ENCODE peak calls at places on chromosomes 11 and 22, in six cellular contexts. M, W, S, U, L and Q are unnamed samples.

GRCh38 chr11:76266269-76266668 is 60.0 kb upstream of the WNT11 start:
- DNase-seq in M (no peak), W (peak), S (no peak), U (no peak), L (no peak), Q (no peak)

GRCh38 chr22:44782286-44782830 is 30.0 kb downstream of the ARHGAP8 start:
- DNase-seq in M (no peak), W (no peak), S (no peak), U (no peak), L (no peak), Q (no peak)

GRCh38 chr11:66136752-66137123 is 66.7 kb downstream of the PACS1 start:
- DNase-seq in M (no peak), W (no peak), S (no peak), U (no peak), L (no peak), Q (no peak)

GRCh38 chr11:77967753-77968152 is 26.7 kb downstream of the INTS4 start:
- DNase-seq in M (no peak), W (no peak), S (no peak), U (no peak), L (no peak), Q (no peak)

GRCh38 chr11:114412946-114413345 is 12.5 kb downstream of the RBM7 start:
- DNase-seq in M (no peak), W (no peak), S (no peak), U (no peak), L (no peak), Q (no peak)

GRCh38 chr11:35619030-35619753 is 932 bp downstream of the FJX1 start:
- DNase-seq in M (peak), W (no peak), S (no peak), U (no peak), L (peak), Q (no peak)

GRCh38 chr11:291281-292210 is 2.6 kb downstream of the PGGHG start:
- DNase-seq in M (no peak), W (no peak), S (no peak), U (no peak), L (no peak), Q (no peak)

GRCh38 chr11:2797741-2798361 is 87.7 kb downstream of the CDKN1C start:
- DNase-seq in M (no peak), W (no peak), S (no peak), U (no peak), L (no peak), Q (no peak)

GRCh38 chr11:129295746-129296145 is 79.9 kb upstream of the BARX2 start:
- DNase-seq in M (no peak), W (no peak), S (no peak), U (no peak), L (no peak), Q (no peak)

GRCh38 chr11:106997241-106997640 is 21.0 kb downstream of the GUCY1A2 start:
- DNase-seq in M (no peak), W (no peak), S (no peak), U (no peak), L (no peak), Q (no peak)

GRCh38 chr11:93537767-93538261 is 5.4 kb downstream of the SMCO4 start:
- DNase-seq in M (peak), W (no peak), S (no peak), U (no peak), L (no peak), Q (no peak)

GRCh38 chr11:19819148-19819547 is 106.5 kb downstream of the NAV2 start:
- DNase-seq in M (no peak), W (no peak), S (no peak), U (no peak), L (no peak), Q (no peak)

GRCh38 chr11:68386331-68386978 is 74.1 kb downstream of the LRP5 start:
- DNase-seq in M (no peak), W (no peak), S (no peak), U (no peak), L (no peak), Q (no peak)

GRCh38 chr22:31947296-31947695 is 3.0 kb downstream of the YWHAH start:
- DNase-seq in M (no peak), W (no peak), S (peak), U (no peak), L (no peak), Q (no peak)

GRCh38 chr22:27867114-27867957 is 51.7 kb downstream of the PITPNB start:
- DNase-seq in M (no peak), W (no peak), S (no peak), U (no peak), L (no peak), Q (no peak)